ENCODE peak calls at places on chromosomes 16 and 17, in six cellular contexts. Y, Z, U, S, P and G are unnamed samples.
A peak's percentile ranks its signal among the peaks of the same experiment; 100 is the strongest.

GRCh38 chr17:40536731-40537171 is 28.5 kb downstream of the CCR7 start:
- DNase-seq in Y (peak; percentile 83), Z (no peak), U (no peak), S (no peak), P (no peak), G (no peak)

GRCh38 chr17:82435103-82435502 is 15.4 kb downstream of the CYBC1 start:
- DNase-seq in Y (no peak), Z (no peak), U (no peak), S (no peak), P (no peak), G (no peak)

GRCh38 chr16:66250686-66251405 is 115.6 kb upstream of the CDH5 start:
- DNase-seq in Y (no peak), Z (peak; percentile 8), U (no peak), S (peak; percentile 61), P (peak; percentile 58), G (peak; percentile 78)

GRCh38 chr17:34765291-34765690 is 185.9 kb downstream of the TMEM132E start:
- DNase-seq in Y (no peak), Z (no peak), U (no peak), S (no peak), P (no peak), G (no peak)

GRCh38 chr16:57628008-57628781 is at the start of gene ADGRG1:
- DNase-seq in Y (peak; percentile 93), Z (peak; percentile 77), U (no peak), S (peak; percentile 64), P (peak; percentile 79), G (peak; percentile 90)

GRCh38 chr17:75611746-75612437 is 21.3 kb upstream of the SMIM5 start:
- DNase-seq in Y (no peak), Z (no peak), U (no peak), S (no peak), P (no peak), G (no peak)

GRCh38 chr16:70788668-70789161 is 12.2 kb downstream of the VAC14 start:
- DNase-seq in Y (no peak), Z (no peak), U (no peak), S (no peak), P (no peak), G (peak; percentile 70)

GRCh38 chr16:9159839-9160550 is 68.6 kb downstream of the HAPSTR1 start:
- DNase-seq in Y (peak; percentile 83), Z (peak; percentile 93), U (peak; percentile 44), S (peak; percentile 59), P (peak; percentile 42), G (peak; percentile 78)

GRCh38 chr16:72203401-72203800 is 31.4 kb upstream of the PMFBP1 start:
- DNase-seq in Y (no peak), Z (no peak), U (no peak), S (no peak), P (peak; percentile 28), G (peak; percentile 22)

GRCh38 chr17:46720408-46720807 is 98.1 kb downstream of the WNT3 start:
- DNase-seq in Y (no peak), Z (no peak), U (no peak), S (no peak), P (no peak), G (no peak)

GRCh38 chr17:45432405-45433113 is at the start of gene ARHGAP27:
- DNase-seq in Y (no peak), Z (peak; percentile 78), U (peak; percentile 22), S (peak; percentile 85), P (no peak), G (peak; percentile 28)

GRCh38 chr16:10817963-10818941 is at the start of gene TVP23A:
- DNase-seq in Y (no peak), Z (peak; percentile 77), U (no peak), S (no peak), P (no peak), G (peak; percentile 52)

GRCh38 chr16:84874983-84875382 is 55.2 kb downstream of the CRISPLD2 start:
- DNase-seq in Y (no peak), Z (no peak), U (no peak), S (no peak), P (no peak), G (no peak)

GRCh38 chr17:75762513-75763268 is 2.3 kb downstream of the GALK1 start:
- DNase-seq in Y (no peak), Z (no peak), U (no peak), S (peak; percentile 42), P (no peak), G (no peak)

GRCh38 chr16:2822158-2822495 is 5.1 kb downstream of the PRSS21 start:
- DNase-seq in Y (no peak), Z (no peak), U (no peak), S (peak; percentile 22), P (no peak), G (no peak)

GRCh38 chr17:1347681-1348318 is 52.2 kb downstream of the YWHAE start:
- DNase-seq in Y (no peak), Z (no peak), U (no peak), S (peak; percentile 46), P (peak; percentile 49), G (peak; percentile 59)

GRCh38 chr17:180380-181212 is 854 bp downstream of the DOC2B start:
- DNase-seq in Y (no peak), Z (peak; percentile 56), U (no peak), S (no peak), P (no peak), G (no peak)

GRCh38 chr17:59746849-59747445 is 39.5 kb downstream of the VMP1 start:
- DNase-seq in Y (peak; percentile 82), Z (peak; percentile 59), U (peak; percentile 82), S (no peak), P (no peak), G (no peak)

GRCh38 chr17:35674552-35674951 is 56.9 kb upstream of the RASL10B start:
- DNase-seq in Y (no peak), Z (no peak), U (no peak), S (no peak), P (no peak), G (no peak)

GRCh38 chr17:45857977-45858708 is 13.5 kb downstream of the SPPL2C start:
- DNase-seq in Y (no peak), Z (peak; percentile 80), U (no peak), S (no peak), P (peak; percentile 34), G (peak; percentile 60)